ENCODE peak calls at places on chromosomes 4 and X, in ten cellular contexts. One of them, this sample, is unnamed.

GRCh38 chr4:112637552-112637866 is 566 bp downstream of the LARP7 start:
- DNase-seq in heart left ventricle: no peak
- DNase-seq in cardiac muscle cell: no peak
- DNase-seq in left ventricle myocardium inferior: no peak
- DNase-seq in AG10803: no peak
- DNase-seq in foreskin fibroblast: no peak
- DNase-seq in brain microvascular endothelial cell: no peak
- DNase-seq in AG09309: no peak
- DNase-seq in cardiac fibroblast: no peak
- DNase-seq in testis: no peak
- DNase-seq in this sample: no peak

GRCh38 chrX:71935542-71935941 is 24.9 kb downstream of the NHSL2 start:
- DNase-seq in heart left ventricle: no peak
- DNase-seq in cardiac muscle cell: no peak
- DNase-seq in left ventricle myocardium inferior: no peak
- DNase-seq in AG10803: no peak
- DNase-seq in foreskin fibroblast: no peak
- DNase-seq in brain microvascular endothelial cell: no peak
- DNase-seq in AG09309: no peak
- DNase-seq in cardiac fibroblast: no peak
- DNase-seq in testis: peak
- DNase-seq in this sample: no peak

GRCh38 chr4:94177822-94178221 is 29.8 kb upstream of the SMARCAD1 start:
- DNase-seq in heart left ventricle: no peak
- DNase-seq in cardiac muscle cell: no peak
- DNase-seq in left ventricle myocardium inferior: no peak
- DNase-seq in AG10803: no peak
- DNase-seq in foreskin fibroblast: no peak
- DNase-seq in brain microvascular endothelial cell: no peak
- DNase-seq in AG09309: no peak
- DNase-seq in cardiac fibroblast: no peak
- DNase-seq in testis: no peak
- DNase-seq in this sample: no peak

GRCh38 chr4:125322363-125322730 is 7.6 kb downstream of the FAT4 start:
- DNase-seq in heart left ventricle: no peak
- DNase-seq in cardiac muscle cell: peak
- DNase-seq in left ventricle myocardium inferior: no peak
- DNase-seq in AG10803: peak
- DNase-seq in foreskin fibroblast: peak
- DNase-seq in brain microvascular endothelial cell: peak
- DNase-seq in AG09309: no peak
- DNase-seq in cardiac fibroblast: peak
- DNase-seq in testis: no peak
- DNase-seq in this sample: peak

GRCh38 chrX:115894087-115894486 is 276.5 kb upstream of the AGTR2 start:
- DNase-seq in heart left ventricle: no peak
- DNase-seq in cardiac muscle cell: peak
- DNase-seq in left ventricle myocardium inferior: no peak
- DNase-seq in AG10803: no peak
- DNase-seq in foreskin fibroblast: no peak
- DNase-seq in brain microvascular endothelial cell: peak
- DNase-seq in AG09309: peak
- DNase-seq in cardiac fibroblast: peak
- DNase-seq in testis: no peak
- DNase-seq in this sample: peak

GRCh38 chr4:112704991-112705845 is 68.3 kb downstream of the LARP7 start:
- DNase-seq in heart left ventricle: peak
- DNase-seq in cardiac muscle cell: peak
- DNase-seq in left ventricle myocardium inferior: peak
- DNase-seq in AG10803: peak
- DNase-seq in foreskin fibroblast: peak
- DNase-seq in brain microvascular endothelial cell: peak
- DNase-seq in AG09309: no peak
- DNase-seq in cardiac fibroblast: peak
- DNase-seq in testis: peak
- DNase-seq in this sample: peak

GRCh38 chr4:6541789-6542188 is 33.2 kb upstream of the MAN2B2 start:
- DNase-seq in heart left ventricle: no peak
- DNase-seq in cardiac muscle cell: no peak
- DNase-seq in left ventricle myocardium inferior: no peak
- DNase-seq in AG10803: no peak
- DNase-seq in foreskin fibroblast: no peak
- DNase-seq in brain microvascular endothelial cell: no peak
- DNase-seq in AG09309: no peak
- DNase-seq in cardiac fibroblast: peak
- DNase-seq in testis: no peak
- DNase-seq in this sample: no peak

GRCh38 chr4:150495550-150495949 is 86.4 kb upstream of the MAB21L2 start:
- DNase-seq in heart left ventricle: no peak
- DNase-seq in cardiac muscle cell: no peak
- DNase-seq in left ventricle myocardium inferior: no peak
- DNase-seq in AG10803: no peak
- DNase-seq in foreskin fibroblast: no peak
- DNase-seq in brain microvascular endothelial cell: no peak
- DNase-seq in AG09309: no peak
- DNase-seq in cardiac fibroblast: no peak
- DNase-seq in testis: no peak
- DNase-seq in this sample: no peak

GRCh38 chrX:70049925-70050324 is at the start of gene AWAT2:
- DNase-seq in heart left ventricle: no peak
- DNase-seq in cardiac muscle cell: peak
- DNase-seq in left ventricle myocardium inferior: no peak
- DNase-seq in AG10803: no peak
- DNase-seq in foreskin fibroblast: no peak
- DNase-seq in brain microvascular endothelial cell: no peak
- DNase-seq in AG09309: no peak
- DNase-seq in cardiac fibroblast: no peak
- DNase-seq in testis: no peak
- DNase-seq in this sample: peak

GRCh38 chr4:67746797-67747495 is 7.2 kb downstream of the GNRHR start:
- DNase-seq in heart left ventricle: no peak
- DNase-seq in cardiac muscle cell: peak
- DNase-seq in left ventricle myocardium inferior: no peak
- DNase-seq in AG10803: peak
- DNase-seq in foreskin fibroblast: no peak
- DNase-seq in brain microvascular endothelial cell: no peak
- DNase-seq in AG09309: no peak
- DNase-seq in cardiac fibroblast: peak
- DNase-seq in testis: no peak
- DNase-seq in this sample: peak

GRCh38 chr4:34261799-34262314 is 1982.5 kb downstream of the ARAP2 start:
- DNase-seq in heart left ventricle: no peak
- DNase-seq in cardiac muscle cell: no peak
- DNase-seq in left ventricle myocardium inferior: no peak
- DNase-seq in AG10803: no peak
- DNase-seq in foreskin fibroblast: no peak
- DNase-seq in brain microvascular endothelial cell: no peak
- DNase-seq in AG09309: no peak
- DNase-seq in cardiac fibroblast: no peak
- DNase-seq in testis: no peak
- DNase-seq in this sample: no peak

DNA sequence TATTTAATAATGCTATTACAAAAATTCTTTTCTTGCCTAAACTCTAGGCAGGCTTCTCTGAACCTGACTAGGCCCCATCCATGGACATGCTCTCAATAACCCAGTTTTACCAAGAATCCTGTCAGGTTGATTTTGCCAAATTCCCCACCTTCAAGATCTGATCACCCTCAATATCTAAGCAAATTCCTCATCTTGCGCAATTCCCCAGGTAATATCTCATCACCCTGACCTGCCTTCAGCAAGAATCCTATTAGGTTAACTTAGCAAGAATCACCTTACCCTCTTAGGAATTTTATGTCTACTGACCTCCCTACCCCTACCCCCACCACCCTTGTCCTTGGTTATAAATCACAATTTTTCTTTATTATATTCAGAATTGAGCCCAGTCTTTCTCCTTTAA is 579.1 kb downstream of the C4orf33 start:
- DNase-seq in heart left ventricle: no peak
- DNase-seq in cardiac muscle cell: no peak
- DNase-seq in left ventricle myocardium inferior: no peak
- DNase-seq in AG10803: no peak
- DNase-seq in foreskin fibroblast: no peak
- DNase-seq in brain microvascular endothelial cell: no peak
- DNase-seq in AG09309: no peak
- DNase-seq in cardiac fibroblast: no peak
- DNase-seq in testis: no peak
- DNase-seq in this sample: no peak
- H3K4me3 ChIP-seq in heart left ventricle: no peak
- H3K4me3 ChIP-seq in cardiac muscle cell: no peak
- H3K4me3 ChIP-seq in left ventricle myocardium inferior: no peak
- H3K4me3 ChIP-seq in AG10803: no peak
- H3K4me3 ChIP-seq in foreskin fibroblast: no peak
- H3K4me3 ChIP-seq in brain microvascular endothelial cell: no peak
- H3K4me3 ChIP-seq in AG09309: no peak
- H3K4me3 ChIP-seq in cardiac fibroblast: no peak
- H3K4me3 ChIP-seq in testis: no peak
- H3K4me3 ChIP-seq in this sample: no peak

GRCh38 chr4:56440983-56441382 is 4.9 kb downstream of the PAICS start:
- DNase-seq in heart left ventricle: no peak
- DNase-seq in cardiac muscle cell: no peak
- DNase-seq in left ventricle myocardium inferior: no peak
- DNase-seq in AG10803: peak
- DNase-seq in foreskin fibroblast: no peak
- DNase-seq in brain microvascular endothelial cell: no peak
- DNase-seq in AG09309: no peak
- DNase-seq in cardiac fibroblast: no peak
- DNase-seq in testis: no peak
- DNase-seq in this sample: no peak

GRCh38 chr4:56450342-56450741 is 14.3 kb downstream of the PAICS start:
- DNase-seq in heart left ventricle: no peak
- DNase-seq in cardiac muscle cell: no peak
- DNase-seq in left ventricle myocardium inferior: no peak
- DNase-seq in AG10803: no peak
- DNase-seq in foreskin fibroblast: no peak
- DNase-seq in brain microvascular endothelial cell: no peak
- DNase-seq in AG09309: no peak
- DNase-seq in cardiac fibroblast: no peak
- DNase-seq in testis: no peak
- DNase-seq in this sample: no peak

GRCh38 chr4:56445699-56446098 is 9.6 kb downstream of the PAICS start:
- DNase-seq in heart left ventricle: no peak
- DNase-seq in cardiac muscle cell: no peak
- DNase-seq in left ventricle myocardium inferior: no peak
- DNase-seq in AG10803: no peak
- DNase-seq in foreskin fibroblast: no peak
- DNase-seq in brain microvascular endothelial cell: no peak
- DNase-seq in AG09309: no peak
- DNase-seq in cardiac fibroblast: no peak
- DNase-seq in testis: no peak
- DNase-seq in this sample: no peak

GRCh38 chr4:56448301-56448700 is 12.2 kb downstream of the PAICS start:
- DNase-seq in heart left ventricle: no peak
- DNase-seq in cardiac muscle cell: no peak
- DNase-seq in left ventricle myocardium inferior: no peak
- DNase-seq in AG10803: no peak
- DNase-seq in foreskin fibroblast: no peak
- DNase-seq in brain microvascular endothelial cell: peak
- DNase-seq in AG09309: no peak
- DNase-seq in cardiac fibroblast: peak
- DNase-seq in testis: no peak
- DNase-seq in this sample: no peak

DNA sequence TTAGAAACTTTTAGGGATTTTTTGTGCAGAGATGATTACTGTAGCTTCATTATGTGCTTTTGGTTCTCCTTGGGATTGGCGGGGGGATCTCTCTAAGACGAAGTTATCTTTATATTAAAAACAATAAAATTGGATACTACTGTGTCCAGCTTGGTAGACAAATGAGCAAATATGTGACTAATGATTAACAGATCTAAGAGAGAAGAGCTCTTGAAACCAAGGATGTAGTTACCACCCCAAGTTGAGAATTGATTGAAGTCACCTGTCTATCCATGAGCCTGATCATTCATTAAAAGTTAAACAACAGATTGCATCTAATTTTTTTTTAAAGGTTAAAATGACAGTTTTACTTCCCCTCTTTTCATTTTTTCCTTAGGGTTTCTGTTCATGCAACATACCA is 8.7 kb downstream of the PAICS start:
- DNase-seq in heart left ventricle: no peak
- DNase-seq in cardiac muscle cell: no peak
- DNase-seq in left ventricle myocardium inferior: no peak
- DNase-seq in AG10803: no peak
- DNase-seq in foreskin fibroblast: no peak
- DNase-seq in brain microvascular endothelial cell: no peak
- DNase-seq in AG09309: no peak
- DNase-seq in cardiac fibroblast: no peak
- DNase-seq in testis: no peak
- DNase-seq in this sample: no peak
- TF ChIP-seq CTCF in heart left ventricle: no peak
- TF ChIP-seq CTCF in cardiac muscle cell: no peak
- TF ChIP-seq CTCF in left ventricle myocardium inferior: no peak
- TF ChIP-seq CTCF in AG10803: no peak
- TF ChIP-seq CTCF in foreskin fibroblast: no peak
- TF ChIP-seq CTCF in brain microvascular endothelial cell: no peak
- TF ChIP-seq CTCF in AG09309: no peak
- TF ChIP-seq CTCF in cardiac fibroblast: no peak
- TF ChIP-seq CTCF in testis: no peak
- TF ChIP-seq CTCF in this sample: no peak

DNA sequence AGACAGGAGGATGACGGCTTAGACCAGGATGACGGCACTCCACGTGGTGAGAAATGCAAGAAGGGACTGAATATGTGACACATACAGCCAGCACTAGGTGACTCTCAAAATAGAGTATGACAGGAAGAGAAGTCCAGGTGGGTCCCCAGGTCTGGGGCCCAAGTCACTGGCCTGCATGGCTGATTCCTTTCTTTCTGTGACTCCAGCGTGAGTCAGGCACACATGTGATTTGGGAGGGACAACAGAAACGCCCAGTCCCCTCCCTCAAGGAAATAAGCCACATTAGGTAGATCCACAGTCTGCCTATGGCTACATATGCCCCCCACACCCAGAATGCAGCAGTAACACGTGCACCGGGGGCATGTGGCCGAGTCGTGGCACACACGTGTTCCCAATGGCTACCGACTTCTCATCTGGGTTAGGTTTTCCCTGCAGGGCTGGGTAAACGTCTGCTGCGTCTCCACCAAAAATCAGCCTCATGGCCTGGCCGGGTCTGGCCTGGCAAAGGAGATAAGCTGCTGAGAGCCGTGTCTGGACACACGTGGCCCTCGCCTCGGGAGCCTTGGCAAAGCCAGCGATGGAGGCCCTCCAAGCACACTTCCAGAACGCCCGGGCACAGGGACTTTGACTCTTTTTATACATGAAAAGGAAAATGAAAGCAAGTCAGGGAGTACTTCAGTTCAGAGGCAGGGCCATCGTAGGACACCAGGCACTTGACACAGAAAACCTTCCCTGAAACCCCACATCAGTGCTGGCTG is 19.3 kb downstream of the SEL1L3 start:
- DNase-seq in heart left ventricle: peak
- DNase-seq in cardiac muscle cell: no peak
- DNase-seq in left ventricle myocardium inferior: peak
- DNase-seq in AG10803: no peak
- DNase-seq in foreskin fibroblast: no peak
- DNase-seq in brain microvascular endothelial cell: no peak
- DNase-seq in AG09309: no peak
- DNase-seq in cardiac fibroblast: peak
- DNase-seq in testis: no peak
- DNase-seq in this sample: peak
- H3K4me3 ChIP-seq in heart left ventricle: peak
- H3K4me3 ChIP-seq in cardiac muscle cell: no peak
- H3K4me3 ChIP-seq in left ventricle myocardium inferior: peak
- H3K4me3 ChIP-seq in AG10803: peak
- H3K4me3 ChIP-seq in foreskin fibroblast: no peak
- H3K4me3 ChIP-seq in brain microvascular endothelial cell: no peak
- H3K4me3 ChIP-seq in AG09309: no peak
- H3K4me3 ChIP-seq in cardiac fibroblast: no peak
- H3K4me3 ChIP-seq in testis: no peak
- H3K4me3 ChIP-seq in this sample: no peak

GRCh38 chr4:26860157-26860921 is at the start of gene STIM2:
- DNase-seq in heart left ventricle: peak
- DNase-seq in cardiac muscle cell: peak
- DNase-seq in left ventricle myocardium inferior: peak
- DNase-seq in AG10803: peak
- DNase-seq in foreskin fibroblast: peak
- DNase-seq in brain microvascular endothelial cell: peak
- DNase-seq in AG09309: peak
- DNase-seq in cardiac fibroblast: peak
- DNase-seq in testis: peak
- DNase-seq in this sample: peak
- TF ChIP-seq CTCF in heart left ventricle: peak
- TF ChIP-seq CTCF in cardiac muscle cell: peak
- TF ChIP-seq CTCF in left ventricle myocardium inferior: peak
- TF ChIP-seq CTCF in AG10803: peak
- TF ChIP-seq CTCF in foreskin fibroblast: peak
- TF ChIP-seq CTCF in brain microvascular endothelial cell: peak
- TF ChIP-seq CTCF in AG09309: peak
- TF ChIP-seq CTCF in cardiac fibroblast: peak
- TF ChIP-seq CTCF in testis: peak
- TF ChIP-seq CTCF in this sample: peak